ENCODE peak calls at places on chromosomes 3 and 15, in six cellular contexts. R is LoVo, A is GM18507, B is Ammon's horn, S is NCI-H1092, V is M059J. Z is an unnamed sample.

GRCh38 chr3:116757310-116757709 is 47.7 kb downstream of the TUSC7 start:
- DNase-seq in R (no peak), A (no peak), B (no peak), S (no peak), V (no peak), Z (no peak)

GRCh38 chr3:185151959-185152432 is 864 bp downstream of the C3orf70 start:
- DNase-seq in R (no peak), A (no peak), B (no peak), S (peak; percentile 33), V (peak; percentile 25), Z (peak; percentile 52)

GRCh38 chr3:110905096-110905495 is 166.5 kb upstream of the NECTIN3 start:
- DNase-seq in R (no peak), A (no peak), B (no peak), S (no peak), V (no peak), Z (no peak)

GRCh38 chr3:23312866-23313265 is 109.7 kb downstream of the UBE2E2 start:
- DNase-seq in R (no peak), A (no peak), B (peak; percentile 23), S (no peak), V (no peak), Z (no peak)

GRCh38 chr3:138197058-138197457 is 10.0 kb downstream of the ARMC8 start:
- DNase-seq in R (no peak), A (no peak), B (peak; percentile 54), S (no peak), V (peak; percentile 49), Z (peak; percentile 16)

GRCh38 chr15:40493089-40493840 is 22.5 kb downstream of the CHST14 start:
- DNase-seq in R (no peak), A (no peak), B (no peak), S (no peak), V (peak; percentile 76), Z (no peak)

GRCh38 chr3:196793224-196793623 is 53.6 kb downstream of the PAK2 start:
- DNase-seq in R (peak; percentile 78), A (no peak), B (no peak), S (no peak), V (peak; percentile 99), Z (peak; percentile 76)

GRCh38 chr3:159637895-159638542 is 350.6 kb upstream of the IL12A start:
- DNase-seq in R (peak; percentile 11), A (no peak), B (no peak), S (no peak), V (peak; percentile 78), Z (no peak)

GRCh38 chr15:77716632-77717343 is 84.1 kb upstream of the LINGO1 start:
- DNase-seq in R (no peak), A (no peak), B (no peak), S (no peak), V (no peak), Z (no peak)

GRCh38 chr3:17733270-17733669 is 9.2 kb downstream of the TBC1D5 start:
- DNase-seq in R (no peak), A (no peak), B (no peak), S (no peak), V (no peak), Z (no peak)

GRCh38 chr15:98651581-98652220 is 3.4 kb downstream of the IGF1R start:
- DNase-seq in R (no peak), A (no peak), B (no peak), S (no peak), V (no peak), Z (no peak)

GRCh38 chr3:39097716-39098472 is 9.5 kb downstream of the GORASP1 start:
- DNase-seq in R (no peak), A (no peak), B (no peak), S (no peak), V (no peak), Z (no peak)